ENCODE peak calls at places on chromosomes 2 and 18, in nine cellular contexts. One of them, this sample, is unnamed.
A peak's percentile ranks its signal among the peaks of the same experiment; 100 is the strongest.

GRCh38 chr2:221502270-221502973 is 69.7 kb downstream of the EPHA4 start:
- DNase-seq in head of caudate nucleus: no peak
- DNase-seq in stimulated activated CD8-positive, alpha-beta memory T cell treated with anti-CD3 and anti-CD28 coated beads, Interleukin-15, amount 100 ng/mL, for 24 hours: no peak
- DNase-seq in SW480: peak; percentile 69
- DNase-seq in NCI-H774: no peak
- DNase-seq in NCI-H1694 treated with DMSO at 0.1 percent for 48 hours: no peak
- DNase-seq in heart right ventricle: no peak
- DNase-seq in fibroblast of mammary gland: peak; percentile 85
- DNase-seq in H9: no peak
- DNase-seq in this sample: peak; percentile 70

GRCh38 chr2:174059875-174060226 is 94.7 kb upstream of the SP3 start:
- DNase-seq in stimulated activated CD8-positive, alpha-beta memory T cell treated with anti-CD3 and anti-CD28 coated beads, Interleukin-15, amount 100 ng/mL, for 24 hours: no peak
- DNase-seq in head of caudate nucleus: no peak
- DNase-seq in SW480: no peak
- DNase-seq in NCI-H1694 treated with DMSO at 0.1 percent for 48 hours: no peak
- DNase-seq in NCI-H774: no peak
- DNase-seq in fibroblast of mammary gland: peak; percentile 67
- DNase-seq in H9: no peak
- DNase-seq in heart right ventricle: no peak
- DNase-seq in this sample: peak; percentile 33

GRCh38 chr2:231308631-231309414 is 86.7 kb upstream of the B3GNT7 start:
- DNase-seq in head of caudate nucleus: peak; percentile 80
- DNase-seq in SW480: no peak
- DNase-seq in fibroblast of mammary gland: peak; percentile 40
- DNase-seq in heart right ventricle: no peak
- DNase-seq in stimulated activated CD8-positive, alpha-beta memory T cell treated with anti-CD3 and anti-CD28 coated beads, Interleukin-15, amount 100 ng/mL, for 24 hours: no peak
- DNase-seq in NCI-H1694 treated with DMSO at 0.1 percent for 48 hours: no peak
- DNase-seq in NCI-H774: no peak
- DNase-seq in H9: no peak
- DNase-seq in this sample: peak; percentile 83

GRCh38 chr2:64348386-64349142 is 105.4 kb upstream of the LGALSL start:
- DNase-seq in stimulated activated CD8-positive, alpha-beta memory T cell treated with anti-CD3 and anti-CD28 coated beads, Interleukin-15, amount 100 ng/mL, for 24 hours: no peak
- DNase-seq in NCI-H1694 treated with DMSO at 0.1 percent for 48 hours: no peak
- DNase-seq in H9: no peak
- DNase-seq in fibroblast of mammary gland: peak; percentile 64
- DNase-seq in head of caudate nucleus: no peak
- DNase-seq in SW480: peak; percentile 32
- DNase-seq in NCI-H774: no peak
- DNase-seq in heart right ventricle: no peak
- DNase-seq in this sample: peak; percentile 3

GRCh38 chr2:113876503-113877387 is 13.1 kb upstream of the ACTR3 start:
- DNase-seq in fibroblast of mammary gland: no peak
- DNase-seq in stimulated activated CD8-positive, alpha-beta memory T cell treated with anti-CD3 and anti-CD28 coated beads, Interleukin-15, amount 100 ng/mL, for 24 hours: peak; percentile 12
- DNase-seq in NCI-H1694 treated with DMSO at 0.1 percent for 48 hours: no peak
- DNase-seq in H9: peak; percentile 63
- DNase-seq in heart right ventricle: no peak
- DNase-seq in head of caudate nucleus: peak; percentile 76
- DNase-seq in NCI-H774: peak; percentile 58
- DNase-seq in SW480: peak; percentile 91
- DNase-seq in this sample: peak; percentile 39

GRCh38 chr18:59547691-59548182 is 149.5 kb downstream of the CCBE1 start:
- DNase-seq in SW480: no peak
- DNase-seq in NCI-H774: no peak
- DNase-seq in H9: peak; percentile 51
- DNase-seq in NCI-H1694 treated with DMSO at 0.1 percent for 48 hours: no peak
- DNase-seq in stimulated activated CD8-positive, alpha-beta memory T cell treated with anti-CD3 and anti-CD28 coated beads, Interleukin-15, amount 100 ng/mL, for 24 hours: no peak
- DNase-seq in fibroblast of mammary gland: peak; percentile 93
- DNase-seq in head of caudate nucleus: no peak
- DNase-seq in heart right ventricle: no peak
- DNase-seq in this sample: peak; percentile 85

GRCh38 chr2:224565452-224566035 is 19.6 kb downstream of the CUL3 start:
- DNase-seq in heart right ventricle: no peak
- DNase-seq in stimulated activated CD8-positive, alpha-beta memory T cell treated with anti-CD3 and anti-CD28 coated beads, Interleukin-15, amount 100 ng/mL, for 24 hours: no peak
- DNase-seq in H9: no peak
- DNase-seq in fibroblast of mammary gland: no peak
- DNase-seq in SW480: no peak
- DNase-seq in NCI-H1694 treated with DMSO at 0.1 percent for 48 hours: no peak
- DNase-seq in NCI-H774: no peak
- DNase-seq in head of caudate nucleus: no peak
- DNase-seq in this sample: no peak

GRCh38 chr2:204664708-204665121 is 119.4 kb downstream of the PARD3B start:
- DNase-seq in H9: no peak
- DNase-seq in NCI-H774: no peak
- DNase-seq in fibroblast of mammary gland: peak; percentile 30
- DNase-seq in head of caudate nucleus: no peak
- DNase-seq in stimulated activated CD8-positive, alpha-beta memory T cell treated with anti-CD3 and anti-CD28 coated beads, Interleukin-15, amount 100 ng/mL, for 24 hours: no peak
- DNase-seq in SW480: peak; percentile 62
- DNase-seq in NCI-H1694 treated with DMSO at 0.1 percent for 48 hours: no peak
- DNase-seq in heart right ventricle: no peak
- DNase-seq in this sample: peak; percentile 68

GRCh38 chr2:74576830-74577229 is 22.3 kb downstream of the DOK1 start:
- DNase-seq in stimulated activated CD8-positive, alpha-beta memory T cell treated with anti-CD3 and anti-CD28 coated beads, Interleukin-15, amount 100 ng/mL, for 24 hours: no peak
- DNase-seq in heart right ventricle: peak; percentile 40
- DNase-seq in fibroblast of mammary gland: peak; percentile 96
- DNase-seq in H9: no peak
- DNase-seq in NCI-H1694 treated with DMSO at 0.1 percent for 48 hours: no peak
- DNase-seq in NCI-H774: no peak
- DNase-seq in SW480: no peak
- DNase-seq in head of caudate nucleus: peak; percentile 32
- DNase-seq in this sample: peak; percentile 48

GRCh38 chr2:220985561-220985960 is 586.5 kb downstream of the EPHA4 start:
- DNase-seq in H9: no peak
- DNase-seq in head of caudate nucleus: no peak
- DNase-seq in heart right ventricle: no peak
- DNase-seq in SW480: no peak
- DNase-seq in NCI-H774: no peak
- DNase-seq in stimulated activated CD8-positive, alpha-beta memory T cell treated with anti-CD3 and anti-CD28 coated beads, Interleukin-15, amount 100 ng/mL, for 24 hours: no peak
- DNase-seq in fibroblast of mammary gland: no peak
- DNase-seq in NCI-H1694 treated with DMSO at 0.1 percent for 48 hours: no peak
- DNase-seq in this sample: no peak

GRCh38 chr2:42376758-42377157 is 15.7 kb upstream of the COX7A2L start:
- DNase-seq in H9: no peak
- DNase-seq in stimulated activated CD8-positive, alpha-beta memory T cell treated with anti-CD3 and anti-CD28 coated beads, Interleukin-15, amount 100 ng/mL, for 24 hours: no peak
- DNase-seq in head of caudate nucleus: no peak
- DNase-seq in SW480: no peak
- DNase-seq in NCI-H774: no peak
- DNase-seq in NCI-H1694 treated with DMSO at 0.1 percent for 48 hours: no peak
- DNase-seq in fibroblast of mammary gland: no peak
- DNase-seq in heart right ventricle: no peak
- DNase-seq in this sample: no peak

GRCh38 chr18:45730832-45731545 is 7.0 kb downstream of the SLC14A1 start:
- DNase-seq in fibroblast of mammary gland: peak; percentile 92
- DNase-seq in SW480: peak; percentile 53
- DNase-seq in NCI-H774: no peak
- DNase-seq in NCI-H1694 treated with DMSO at 0.1 percent for 48 hours: no peak
- DNase-seq in heart right ventricle: no peak
- DNase-seq in H9: no peak
- DNase-seq in head of caudate nucleus: no peak
- DNase-seq in stimulated activated CD8-positive, alpha-beta memory T cell treated with anti-CD3 and anti-CD28 coated beads, Interleukin-15, amount 100 ng/mL, for 24 hours: no peak
- DNase-seq in this sample: peak; percentile 78

GRCh38 chr18:69484699-69485396 is 84.2 kb downstream of the DOK6 start:
- DNase-seq in H9: no peak
- DNase-seq in NCI-H1694 treated with DMSO at 0.1 percent for 48 hours: no peak
- DNase-seq in SW480: no peak
- DNase-seq in fibroblast of mammary gland: peak; percentile 73
- DNase-seq in head of caudate nucleus: no peak
- DNase-seq in heart right ventricle: no peak
- DNase-seq in stimulated activated CD8-positive, alpha-beta memory T cell treated with anti-CD3 and anti-CD28 coated beads, Interleukin-15, amount 100 ng/mL, for 24 hours: no peak
- DNase-seq in NCI-H774: no peak
- DNase-seq in this sample: peak; percentile 45

GRCh38 chr18:77130229-77131099 is 2.1 kb downstream of the MBP start:
- DNase-seq in heart right ventricle: no peak
- DNase-seq in fibroblast of mammary gland: no peak
- DNase-seq in NCI-H1694 treated with DMSO at 0.1 percent for 48 hours: no peak
- DNase-seq in H9: no peak
- DNase-seq in stimulated activated CD8-positive, alpha-beta memory T cell treated with anti-CD3 and anti-CD28 coated beads, Interleukin-15, amount 100 ng/mL, for 24 hours: no peak
- DNase-seq in NCI-H774: no peak
- DNase-seq in head of caudate nucleus: no peak
- DNase-seq in SW480: no peak
- DNase-seq in this sample: no peak

GRCh38 chr2:55112229-55113016 is 62.2 kb upstream of the RTN4 start:
- DNase-seq in NCI-H1694 treated with DMSO at 0.1 percent for 48 hours: no peak
- DNase-seq in head of caudate nucleus: peak; percentile 87
- DNase-seq in NCI-H774: no peak
- DNase-seq in stimulated activated CD8-positive, alpha-beta memory T cell treated with anti-CD3 and anti-CD28 coated beads, Interleukin-15, amount 100 ng/mL, for 24 hours: no peak
- DNase-seq in heart right ventricle: peak; percentile 84
- DNase-seq in H9: no peak
- DNase-seq in fibroblast of mammary gland: peak; percentile 84
- DNase-seq in SW480: no peak
- DNase-seq in this sample: peak; percentile 87

GRCh38 chr18:49020129-49020528 is 69.4 kb upstream of the SMAD7 start:
- DNase-seq in heart right ventricle: no peak
- DNase-seq in H9: peak; percentile 22
- DNase-seq in stimulated activated CD8-positive, alpha-beta memory T cell treated with anti-CD3 and anti-CD28 coated beads, Interleukin-15, amount 100 ng/mL, for 24 hours: no peak
- DNase-seq in NCI-H774: no peak
- DNase-seq in SW480: no peak
- DNase-seq in head of caudate nucleus: no peak
- DNase-seq in NCI-H1694 treated with DMSO at 0.1 percent for 48 hours: no peak
- DNase-seq in fibroblast of mammary gland: no peak
- DNase-seq in this sample: no peak

GRCh38 chr18:3458378-3458777 is 8.4 kb downstream of the TGIF1 start:
- DNase-seq in NCI-H774: no peak
- DNase-seq in fibroblast of mammary gland: no peak
- DNase-seq in H9: no peak
- DNase-seq in stimulated activated CD8-positive, alpha-beta memory T cell treated with anti-CD3 and anti-CD28 coated beads, Interleukin-15, amount 100 ng/mL, for 24 hours: no peak
- DNase-seq in NCI-H1694 treated with DMSO at 0.1 percent for 48 hours: no peak
- DNase-seq in head of caudate nucleus: no peak
- DNase-seq in SW480: no peak
- DNase-seq in heart right ventricle: no peak
- DNase-seq in this sample: peak; percentile 23

GRCh38 chr18:59268722-59269562 is 4.3 kb downstream of the RAX start:
- DNase-seq in SW480: peak; percentile 3
- DNase-seq in NCI-H774: peak; percentile 72
- DNase-seq in H9: peak; percentile 89
- DNase-seq in stimulated activated CD8-positive, alpha-beta memory T cell treated with anti-CD3 and anti-CD28 coated beads, Interleukin-15, amount 100 ng/mL, for 24 hours: no peak
- DNase-seq in NCI-H1694 treated with DMSO at 0.1 percent for 48 hours: no peak
- DNase-seq in fibroblast of mammary gland: peak; percentile 25
- DNase-seq in heart right ventricle: no peak
- DNase-seq in head of caudate nucleus: no peak
- DNase-seq in this sample: no peak

GRCh38 chr18:5975111-5975622 is 79.8 kb upstream of the TMEM200C start:
- DNase-seq in fibroblast of mammary gland: peak; percentile 81
- DNase-seq in heart right ventricle: no peak
- DNase-seq in H9: no peak
- DNase-seq in NCI-H1694 treated with DMSO at 0.1 percent for 48 hours: no peak
- DNase-seq in stimulated activated CD8-positive, alpha-beta memory T cell treated with anti-CD3 and anti-CD28 coated beads, Interleukin-15, amount 100 ng/mL, for 24 hours: no peak
- DNase-seq in SW480: peak; percentile 9
- DNase-seq in head of caudate nucleus: no peak
- DNase-seq in NCI-H774: no peak
- DNase-seq in this sample: peak; percentile 87

GRCh38 chr18:51721388-51721787 is 523.9 kb upstream of the MEX3C start:
- DNase-seq in NCI-H774: no peak
- DNase-seq in heart right ventricle: no peak
- DNase-seq in fibroblast of mammary gland: no peak
- DNase-seq in H9: no peak
- DNase-seq in NCI-H1694 treated with DMSO at 0.1 percent for 48 hours: no peak
- DNase-seq in SW480: no peak
- DNase-seq in stimulated activated CD8-positive, alpha-beta memory T cell treated with anti-CD3 and anti-CD28 coated beads, Interleukin-15, amount 100 ng/mL, for 24 hours: no peak
- DNase-seq in head of caudate nucleus: no peak
- DNase-seq in this sample: no peak

GRCh38 chr2:205930209-205930608 is 155.8 kb downstream of the INO80D start:
- DNase-seq in NCI-H1694 treated with DMSO at 0.1 percent for 48 hours: no peak
- DNase-seq in NCI-H774: no peak
- DNase-seq in SW480: no peak
- DNase-seq in stimulated activated CD8-positive, alpha-beta memory T cell treated with anti-CD3 and anti-CD28 coated beads, Interleukin-15, amount 100 ng/mL, for 24 hours: no peak
- DNase-seq in H9: no peak
- DNase-seq in fibroblast of mammary gland: peak; percentile 40
- DNase-seq in head of caudate nucleus: no peak
- DNase-seq in heart right ventricle: peak; percentile 13
- DNase-seq in this sample: no peak

GRCh38 chr18:48136544-48137353 is 206.3 kb upstream of the SMAD2 start:
- DNase-seq in NCI-H774: no peak
- DNase-seq in SW480: no peak
- DNase-seq in heart right ventricle: no peak
- DNase-seq in NCI-H1694 treated with DMSO at 0.1 percent for 48 hours: no peak
- DNase-seq in stimulated activated CD8-positive, alpha-beta memory T cell treated with anti-CD3 and anti-CD28 coated beads, Interleukin-15, amount 100 ng/mL, for 24 hours: no peak
- DNase-seq in fibroblast of mammary gland: no peak
- DNase-seq in head of caudate nucleus: no peak
- DNase-seq in H9: no peak
- DNase-seq in this sample: no peak

GRCh38 chr18:63207825-63208224 is 111.7 kb downstream of the BCL2 start:
- DNase-seq in H9: no peak
- DNase-seq in stimulated activated CD8-positive, alpha-beta memory T cell treated with anti-CD3 and anti-CD28 coated beads, Interleukin-15, amount 100 ng/mL, for 24 hours: no peak
- DNase-seq in head of caudate nucleus: no peak
- DNase-seq in NCI-H774: no peak
- DNase-seq in NCI-H1694 treated with DMSO at 0.1 percent for 48 hours: peak; percentile 5
- DNase-seq in heart right ventricle: no peak
- DNase-seq in SW480: no peak
- DNase-seq in fibroblast of mammary gland: no peak
- DNase-seq in this sample: no peak